ENCODE peak calls at places on chromosome 22, in eight cellular contexts. J, H, O, E, W, C, G and Y are unnamed samples.
A peak's percentile ranks its signal among the peaks of the same experiment; 100 is the strongest.

GRCh38 chr22:37254206-37254866 is 10.3 kb upstream of the RAC2 start:
- DNase-seq in J (no peak), H (no peak), O (no peak), E (no peak), W (peak; percentile 77), C (no peak), G (peak; percentile 79), Y (peak; percentile 83)

GRCh38 chr22:20494978-20495860 is at the start of gene KLHL22:
- DNase-seq in J (no peak), H (peak; percentile 44), O (peak; percentile 90), E (peak; percentile 76), W (no peak), C (peak; percentile 38), G (peak; percentile 26), Y (no peak)

GRCh38 chr22:17087176-17088131 is 2.7 kb downstream of the IL17RA start:
- DNase-seq in J (no peak), H (no peak), O (no peak), E (no peak), W (peak; percentile 83), C (no peak), G (peak; percentile 91), Y (no peak)

GRCh38 chr22:37381489-37381888 is 45.8 kb downstream of the ELFN2 start:
- DNase-seq in J (no peak), H (no peak), O (no peak), E (no peak), W (no peak), C (no peak), G (peak; percentile 61), Y (peak; percentile 2)

GRCh38 chr22:29216873-29217666 is 11.4 kb downstream of the EMID1 start:
- DNase-seq in J (peak; percentile 68), H (no peak), O (no peak), E (no peak), W (peak; percentile 74), C (peak; percentile 21), G (peak; percentile 78), Y (peak; percentile 29)

GRCh38 chr22:39130892-39131855 is 21.3 kb downstream of the CBX7 start:
- DNase-seq in J (peak; percentile 12), H (no peak), O (no peak), E (peak; percentile 44), W (no peak), C (peak; percentile 34), G (peak; percentile 42), Y (no peak)

GRCh38 chr22:37887610-37888378 is 18.3 kb upstream of the MICALL1 start:
- DNase-seq in J (no peak), H (no peak), O (no peak), E (no peak), W (peak; percentile 97), C (peak; percentile 60), G (peak; percentile 65), Y (peak; percentile 86)

GRCh38 chr22:39144101-39144815 is 8.2 kb downstream of the CBX7 start:
- DNase-seq in J (peak; percentile 50), H (peak; percentile 74), O (no peak), E (no peak), W (peak; percentile 54), C (peak; percentile 56), G (peak; percentile 30), Y (peak; percentile 12)

GRCh38 chr22:39763276-39763675 is 130.3 kb downstream of the ENTHD1 start:
- DNase-seq in J (no peak), H (no peak), O (no peak), E (no peak), W (no peak), C (no peak), G (no peak), Y (no peak)

DNA sequence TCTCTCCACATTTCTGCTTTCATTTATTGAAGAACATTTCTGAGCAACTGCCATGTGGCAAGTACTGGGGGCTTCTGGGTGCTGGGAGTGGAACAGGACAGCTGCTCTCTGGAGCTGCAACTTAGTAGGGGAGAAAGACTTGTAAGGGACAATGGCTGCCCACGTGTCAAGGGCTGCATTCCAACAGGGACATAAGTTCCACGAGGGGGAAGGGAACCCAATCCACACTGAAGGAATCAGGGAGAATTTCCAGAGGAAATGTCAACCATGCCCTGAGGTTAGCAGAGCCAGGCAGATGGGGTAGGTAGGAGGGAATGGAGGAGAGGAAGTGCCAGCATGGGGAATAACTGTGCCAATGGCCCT is 1.7 kb downstream of the MAPK8IP2 start:
- DNase-seq in J (no peak), H (no peak), O (no peak), E (no peak), W (no peak), C (no peak), G (no peak), Y (no peak)
- H3K27me3 ChIP-seq in J (no peaks in the 10 kb centered on the region), H (peaks cover 86% of the 10 kb centered on the region), O (peaks cover 56% of the 10 kb centered on the region), E (peaks cover 55% of the 10 kb centered on the region), W (peaks cover 77% of the 10 kb centered on the region), C (peaks cover 4% of the 10 kb centered on the region), G (peaks cover 61% of the 10 kb centered on the region), Y (peaks cover 16% of the 10 kb centered on the region)

GRCh38 chr22:43466710-43467109 is 54.9 kb downstream of the MPPED1 start:
- DNase-seq in J (no peak), H (no peak), O (no peak), E (no peak), W (no peak), C (no peak), G (no peak), Y (no peak)

GRCh38 chr22:43465291-43466015 is 53.6 kb downstream of the MPPED1 start:
- DNase-seq in J (no peak), H (no peak), O (no peak), E (no peak), W (no peak), C (no peak), G (no peak), Y (no peak)

GRCh38 chr22:43467171-43467570 is 55.4 kb downstream of the MPPED1 start:
- DNase-seq in J (no peak), H (no peak), O (no peak), E (no peak), W (no peak), C (no peak), G (no peak), Y (no peak)

GRCh38 chr22:43464809-43465208 is 53.0 kb downstream of the MPPED1 start:
- DNase-seq in J (no peak), H (no peak), O (no peak), E (no peak), W (no peak), C (no peak), G (no peak), Y (no peak)

GRCh38 chr22:43462701-43463100 is 50.9 kb downstream of the MPPED1 start:
- DNase-seq in J (no peak), H (no peak), O (no peak), E (no peak), W (no peak), C (no peak), G (no peak), Y (no peak)
- TF ChIP-seq CTCF in J (no peak), H (no peak), O (no peak), E (no peak), W (no peak), C (no peak), G (no peak), Y (no peak)

GRCh38 chr22:50271519-50271970 is 1.4 kb upstream of the MAPK11 start:
- DNase-seq in J (peak; percentile 72), H (peak; percentile 75), O (peak; percentile 88), E (peak; percentile 87), W (peak; percentile 78), C (peak; percentile 65), G (peak; percentile 38), Y (no peak)

GRCh38 chr22:50270302-50271010 is at the start of gene MAPK11:
- DNase-seq in J (peak; percentile 81), H (peak; percentile 74), O (peak; percentile 89), E (peak; percentile 86), W (peak; percentile 79), C (peak; percentile 84), G (peak; percentile 61), Y (peak; percentile 42)

GRCh38 chr22:50269573-50270301 is 443 bp downstream of the MAPK11 start:
- DNase-seq in J (no peak), H (no peak), O (no peak), E (no peak), W (peak; percentile 63), C (no peak), G (peak; percentile 31), Y (no peak)

GRCh38 chr22:50272103-50272782 is 2.1 kb upstream of the MAPK11 start:
- DNase-seq in J (no peak), H (no peak), O (peak; percentile 73), E (no peak), W (no peak), C (no peak), G (peak; percentile 13), Y (no peak)

GRCh38 chr22:50271011-50271394 is 823 bp upstream of the MAPK11 start:
- DNase-seq in J (no peak), H (no peak), O (no peak), E (no peak), W (no peak), C (no peak), G (no peak), Y (no peak)
- H3K27me3 ChIP-seq in J (no peaks in the 10 kb centered on the region), H (peaks cover 51% of the 10 kb centered on the region), O (peaks cover 24% of the 10 kb centered on the region), E (no peaks in the 10 kb centered on the region), W (peaks cover 67% of the 10 kb centered on the region), C (peaks cover 15% of the 10 kb centered on the region), G (no peaks in the 10 kb centered on the region), Y (no peaks in the 10 kb centered on the region)

GRCh38 chr22:41766476-41766875 is 34.0 kb upstream of the CCDC134 start:
- DNase-seq in J (no peak), H (no peak), O (no peak), E (no peak), W (no peak), C (no peak), G (no peak), Y (no peak)
- TF ChIP-seq CTCF in J (no peak), H (no peak), O (no peak), E (no peak), W (no peak), C (no peak), G (no peak), Y (no peak)